ENCODE peak calls at places on chromosomes 3 and 15, in four cellular contexts. Q is upper lobe of left lung, U is heart right ventricle, I is H7. T is an unnamed sample. For H3K36me3, the result is how much of the 10 kb centered on the place peaks cover.

GRCh38 chr3:65597225-65597951 is 441.3 kb downstream of the MAGI1 start:
- DNase-seq in Q (no peak), U (peak), I (peak), T (no peak)

GRCh38 chr15:61742591-61742990 is 317.7 kb downstream of the VPS13C start:
- DNase-seq in Q (no peak), U (no peak), I (no peak), T (no peak)

GRCh38 chr3:126121632-126122031 is 37.7 kb upstream of the SLC41A3 start:
- DNase-seq in Q (peak), U (no peak), I (peak), T (no peak)

GRCh38 chr3:128942161-128942952 is 51.5 kb downstream of the CFAP92 start:
- DNase-seq in Q (no peak), U (no peak), I (no peak), T (no peak)

GRCh38 chr3:90091557-90091956 is 984.1 kb downstream of the EPHA3 start:
- DNase-seq in Q (no peak), U (peak), I (peak), T (no peak)

GRCh38 chr15:81105521-81105920 is 28.5 kb upstream of the CFAP161 start:
- DNase-seq in Q (no peak), U (no peak), I (no peak), T (no peak)

GRCh38 chr3:81041331-81041730 is 720.1 kb downstream of the GBE1 start:
- DNase-seq in Q (no peak), U (no peak), I (no peak), T (no peak)

GRCh38 chr15:74383695-74384565 is 16.5 kb upstream of the CYP11A1 start:
- DNase-seq in Q (no peak), U (no peak), I (no peak), T (no peak)

GRCh38 chr3:184233127-184233843 is 3.9 kb downstream of the VWA5B2 start:
- DNase-seq in Q (no peak), U (no peak), I (peak), T (no peak)

GRCh38 chr3:46820852-46821251 is 42.4 kb downstream of the MYL3 start:
- DNase-seq in Q (no peak), U (no peak), I (no peak), T (no peak)

GRCh38 chr3:79604681-79605080 is 163.1 kb downstream of the ROBO1 start:
- DNase-seq in Q (no peak), U (no peak), I (no peak), T (no peak)

GRCh38 chr15:51281368-51281967 is 56.9 kb downstream of the CYP19A1 start:
- DNase-seq in Q (peak), U (peak), I (peak), T (peak)

GRCh38 chr15:73859236-73859635 is 14.1 kb upstream of the TBC1D21 start:
- DNase-seq in Q (no peak), U (no peak), I (no peak), T (no peak)

GRCh38 chr3:52743721-52744120 is 27.0 kb downstream of the NEK4 start:
- DNase-seq in Q (no peak), U (no peak), I (no peak), T (no peak)

GRCh38 chr3:52739725-52740124 is 31.0 kb downstream of the NEK4 start:
- DNase-seq in Q (no peak), U (no peak), I (no peak), T (no peak)

GRCh38 chr3:52743152-52743551 is 27.6 kb downstream of the NEK4 start:
- DNase-seq in Q (no peak), U (no peak), I (no peak), T (no peak)

DNA sequence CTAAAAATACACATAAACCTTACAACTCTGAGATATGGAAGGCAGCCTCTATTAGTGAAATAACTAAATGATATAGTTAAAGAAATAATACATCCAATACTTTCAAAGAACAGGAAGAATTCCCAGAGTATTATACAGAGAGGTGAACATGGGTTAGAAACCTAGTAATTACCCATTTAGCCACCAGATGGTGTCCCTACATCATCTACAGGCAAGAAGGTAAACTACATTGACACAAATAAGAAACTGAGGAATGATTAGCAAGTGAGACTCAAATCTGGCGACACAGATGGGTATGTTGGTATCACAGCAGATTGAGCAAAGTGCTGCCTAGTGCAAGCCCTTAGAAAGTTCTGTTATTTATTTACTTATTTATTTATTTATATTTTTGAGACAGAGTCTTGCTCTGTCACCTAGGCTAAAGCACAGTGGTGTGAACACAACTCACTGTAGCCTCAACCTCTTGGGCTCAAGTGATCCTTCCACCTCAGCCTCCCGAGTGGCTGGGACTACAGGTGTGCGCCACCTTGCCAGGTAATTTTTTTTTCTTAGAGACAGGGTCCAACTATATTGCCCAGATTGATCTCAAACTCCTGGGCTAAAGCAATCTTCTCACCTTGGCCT is 28.2 kb downstream of the NEK4 start:
- DNase-seq in Q (no peak), U (no peak), I (peak), T (no peak)
- H3K36me3 ChIP-seq in Q (half or more), U (under half), I (under half), T (half or more)

DNA sequence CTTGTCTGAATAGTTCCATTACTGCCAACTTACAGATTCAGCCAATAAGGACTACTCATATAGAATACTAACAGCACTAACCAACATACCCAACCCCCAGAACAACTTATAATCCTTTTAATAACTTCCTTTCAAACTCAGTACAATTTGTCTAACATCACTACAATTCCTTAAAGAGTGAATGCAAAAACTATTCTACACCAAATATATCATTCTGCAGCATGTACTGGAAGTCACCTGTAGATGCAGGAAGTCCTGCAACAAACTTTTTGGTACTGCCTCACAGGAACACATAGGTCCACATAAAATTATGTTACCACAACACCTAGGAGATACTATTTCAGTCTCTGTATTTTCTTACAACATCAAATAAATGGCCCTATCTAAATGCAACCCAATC is 2.1 kb downstream of the CCNL1 start:
- DNase-seq in Q (no peak), U (no peak), I (no peak), T (no peak)
- H3K36me3 ChIP-seq in Q (half or more), U (under half), I (under half), T (half or more)

DNA sequence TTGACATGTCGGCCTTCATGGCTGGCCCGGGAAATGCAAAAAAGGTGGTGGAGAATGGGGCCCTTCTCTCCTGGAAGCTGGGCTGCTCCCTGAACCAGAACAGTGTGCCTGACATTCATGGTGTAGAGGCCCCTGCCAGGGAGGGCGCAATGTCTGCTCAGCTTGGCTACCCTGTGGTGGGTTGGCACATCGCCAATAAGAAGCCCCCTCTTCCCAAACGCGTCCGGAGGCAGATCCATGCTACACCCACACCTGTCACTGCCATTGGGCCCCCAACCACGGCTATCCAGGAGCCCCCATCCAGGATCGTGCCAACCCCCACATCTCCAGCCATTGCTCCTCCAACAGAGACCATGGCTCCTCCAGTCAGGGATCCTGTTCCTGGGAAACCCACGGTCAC is 23.1 kb upstream of the BSN start:
- DNase-seq in Q (no peak), U (no peak), I (no peak), T (no peak)
- H3K36me3 ChIP-seq in Q (under half), U (under half), I (under half), T (under half)

GRCh38 chr3:87209115-87209514 is 18.0 kb upstream of the CHMP2B start:
- DNase-seq in Q (no peak), U (no peak), I (no peak), T (no peak)
- H3K36me3 ChIP-seq in Q (under half), U (under half), I (under half), T (under half)

DNA sequence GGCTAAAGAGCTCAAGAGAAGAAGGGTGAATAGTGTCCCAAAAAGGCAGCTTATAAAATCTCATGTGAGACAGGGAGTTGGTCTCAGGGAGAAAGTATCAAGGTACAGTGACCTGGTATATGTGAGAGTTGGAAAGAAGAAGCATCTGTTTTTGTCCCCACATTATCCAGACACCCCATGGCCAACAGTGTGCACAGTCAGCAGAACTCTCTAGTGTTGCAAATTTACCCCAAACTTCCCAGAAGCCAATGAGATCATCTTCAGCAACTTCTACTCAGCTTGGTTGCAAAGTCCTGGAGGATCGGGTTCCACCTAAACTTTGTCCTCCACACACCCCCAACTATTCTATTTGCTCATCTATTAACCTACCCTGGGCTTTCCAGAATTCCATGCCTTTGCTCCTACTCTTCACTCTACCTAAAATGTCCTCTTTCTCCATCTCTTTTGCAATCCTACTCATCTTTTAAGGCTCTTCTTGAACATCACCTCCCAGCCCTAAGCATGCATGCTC is 15.7 kb downstream of the RBSN start:
- DNase-seq in Q (no peak), U (no peak), I (no peak), T (no peak)
- H3K36me3 ChIP-seq in Q (half or more), U (under half), I (under half), T (half or more)

DNA sequence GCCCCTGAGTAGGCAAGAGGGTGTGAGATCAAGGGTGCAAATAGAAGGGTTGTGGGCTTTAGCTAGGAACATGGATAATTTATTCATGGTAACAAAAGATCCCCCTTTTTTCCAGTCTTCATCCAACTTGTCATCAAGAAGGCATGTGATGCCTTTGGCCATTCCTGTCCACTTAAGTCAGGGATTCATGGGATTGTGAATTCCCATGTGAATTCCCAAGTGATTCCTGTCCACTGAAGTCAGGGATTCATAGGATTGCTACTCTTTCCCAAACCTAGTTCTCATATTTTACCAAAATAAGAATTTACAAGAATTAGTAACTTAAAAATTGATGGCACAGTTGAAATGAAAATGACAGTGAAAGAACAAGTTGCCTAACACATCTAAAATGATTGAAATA is 40.8 kb downstream of the HMG20A start:
- DNase-seq in Q (no peak), U (no peak), I (no peak), T (no peak)
- H3K36me3 ChIP-seq in Q (under half), U (under half), I (under half), T (under half)

DNA sequence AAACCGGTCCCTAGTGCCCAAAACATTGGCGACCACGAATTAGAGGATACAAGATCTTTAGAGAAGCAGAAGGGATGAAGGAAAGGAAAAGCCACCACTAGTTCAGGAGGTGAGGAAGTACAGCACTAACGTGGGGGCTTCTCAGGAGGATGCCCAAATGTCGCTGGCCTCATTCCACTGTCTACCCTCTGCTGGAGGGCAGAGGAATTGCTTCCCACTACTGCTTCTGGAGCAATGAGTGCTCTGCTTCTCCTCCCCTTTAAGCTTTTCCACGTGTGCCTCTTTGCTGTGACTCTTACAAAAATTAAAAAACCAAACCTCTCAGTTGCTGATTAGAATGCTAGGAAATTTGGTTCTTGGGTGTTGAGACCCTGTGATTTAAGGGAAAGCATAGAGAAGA is 281.3 kb downstream of the CLSTN2 start:
- DNase-seq in Q (no peak), U (no peak), I (no peak), T (no peak)
- H3K36me3 ChIP-seq in Q (under half), U (under half), I (under half), T (under half)